ENCODE peak calls at places on chromosomes 6 and 20, in five cellular contexts. B is adrenal gland, H is A549, C is GM04504, E is ecto neural progenitor cell. T is an unnamed sample.
A peak's percentile ranks its signal among the peaks of the same experiment; 100 is the strongest.

GRCh38 chr6:150978631-150979030 is 113.1 kb downstream of the MTHFD1L start:
- DNase-seq in B (no peak), H (no peak), C (no peak), E (no peak), T (no peak)

GRCh38 chr20:44517454-44517853 is 4.4 kb downstream of the SERINC3 start:
- DNase-seq in B (no peak), H (no peak), C (no peak), E (no peak), T (no peak)

GRCh38 chr6:108961985-108962384 is 113.8 kb downstream of the ARMC2 start:
- DNase-seq in B (no peak), H (no peak), C (peak; percentile 32), E (no peak), T (peak; percentile 84)

GRCh38 chr20:63945031-63945658 is 11.1 kb downstream of the UCKL1 start:
- DNase-seq in B (no peak), H (no peak), C (no peak), E (no peak), T (no peak)

GRCh38 chr6:9646346-9647042 is 768.4 kb downstream of the TFAP2A start:
- DNase-seq in B (no peak), H (no peak), C (peak; percentile 15), E (no peak), T (peak; percentile 30)

GRCh38 chr6:13357551-13358075 is 29.3 kb upstream of the TBC1D7 start:
- DNase-seq in B (no peak), H (no peak), C (no peak), E (no peak), T (no peak)

GRCh38 chr6:20633566-20634340 is 99.5 kb downstream of the CDKAL1 start:
- DNase-seq in B (no peak), H (no peak), C (no peak), E (no peak), T (no peak)

GRCh38 chr20:3074812-3075211 is 3.4 kb downstream of the OXT start:
- DNase-seq in B (no peak), H (no peak), C (no peak), E (no peak), T (no peak)